ENCODE peak calls at places on chromosomes 4 and X, in four cellular contexts. One of them, this sample, is unnamed.

GRCh38 chr4:73523126-73523525 is 41.6 kb downstream of the AFM start:
- DNase-seq in activated T-helper 1 cell treated with anti-CD3 and anti-CD28 coated beads, Interleukin-2, amount 50 U/mL, for 16 hours: no peak
- DNase-seq in AG09319: no peak
- DNase-seq in A172: no peak
- DNase-seq in this sample: no peak

GRCh38 chrX:8042304-8042703 is 115.1 kb upstream of the PNPLA4 start:
- DNase-seq in activated T-helper 1 cell treated with anti-CD3 and anti-CD28 coated beads, Interleukin-2, amount 50 U/mL, for 16 hours: no peak
- DNase-seq in AG09319: no peak
- DNase-seq in A172: no peak
- DNase-seq in this sample: no peak

GRCh38 chr4:11408569-11408968 is 20.1 kb downstream of the HS3ST1 start:
- DNase-seq in activated T-helper 1 cell treated with anti-CD3 and anti-CD28 coated beads, Interleukin-2, amount 50 U/mL, for 16 hours: no peak
- DNase-seq in AG09319: no peak
- DNase-seq in A172: no peak
- DNase-seq in this sample: no peak

GRCh38 chrX:19673334-19674040 is 158.2 kb upstream of the MAP3K15 start:
- DNase-seq in activated T-helper 1 cell treated with anti-CD3 and anti-CD28 coated beads, Interleukin-2, amount 50 U/mL, for 16 hours: no peak
- DNase-seq in AG09319: peak
- DNase-seq in A172: peak
- DNase-seq in this sample: peak

GRCh38 chr4:152983221-152983620 is 47.1 kb downstream of the FHDC1 start:
- DNase-seq in activated T-helper 1 cell treated with anti-CD3 and anti-CD28 coated beads, Interleukin-2, amount 50 U/mL, for 16 hours: no peak
- DNase-seq in AG09319: no peak
- DNase-seq in A172: peak
- DNase-seq in this sample: peak

GRCh38 chr4:24801136-24801855 is 5.9 kb downstream of the SOD3 start:
- DNase-seq in activated T-helper 1 cell treated with anti-CD3 and anti-CD28 coated beads, Interleukin-2, amount 50 U/mL, for 16 hours: no peak
- DNase-seq in AG09319: no peak
- DNase-seq in A172: no peak
- DNase-seq in this sample: no peak

GRCh38 chr4:174864031-174864430 is 35.0 kb upstream of the GLRA3 start:
- DNase-seq in activated T-helper 1 cell treated with anti-CD3 and anti-CD28 coated beads, Interleukin-2, amount 50 U/mL, for 16 hours: no peak
- DNase-seq in AG09319: no peak
- DNase-seq in A172: no peak
- DNase-seq in this sample: no peak

GRCh38 chr4:176011523-176011922 is 54.1 kb upstream of the WDR17 start:
- DNase-seq in activated T-helper 1 cell treated with anti-CD3 and anti-CD28 coated beads, Interleukin-2, amount 50 U/mL, for 16 hours: no peak
- DNase-seq in AG09319: no peak
- DNase-seq in A172: no peak
- DNase-seq in this sample: no peak

GRCh38 chr4:81207793-81208192 is 7.2 kb downstream of the PRKG2 start:
- DNase-seq in activated T-helper 1 cell treated with anti-CD3 and anti-CD28 coated beads, Interleukin-2, amount 50 U/mL, for 16 hours: no peak
- DNase-seq in AG09319: peak
- DNase-seq in A172: peak
- DNase-seq in this sample: no peak

GRCh38 chrX:110755611-110756010 is 40.0 kb downstream of the CHRDL1 start:
- DNase-seq in activated T-helper 1 cell treated with anti-CD3 and anti-CD28 coated beads, Interleukin-2, amount 50 U/mL, for 16 hours: no peak
- DNase-seq in AG09319: no peak
- DNase-seq in A172: no peak
- DNase-seq in this sample: peak

GRCh38 chr4:139208404-139208945 is 31.5 kb upstream of the ELF2 start:
- DNase-seq in activated T-helper 1 cell treated with anti-CD3 and anti-CD28 coated beads, Interleukin-2, amount 50 U/mL, for 16 hours: no peak
- DNase-seq in AG09319: peak
- DNase-seq in A172: no peak
- DNase-seq in this sample: no peak

GRCh38 chrX:130145123-130145522 is 20.5 kb downstream of the AIFM1 start:
- DNase-seq in activated T-helper 1 cell treated with anti-CD3 and anti-CD28 coated beads, Interleukin-2, amount 50 U/mL, for 16 hours: no peak
- DNase-seq in AG09319: no peak
- DNase-seq in A172: no peak
- DNase-seq in this sample: no peak

GRCh38 chr4:184099541-184099966 is 118.1 kb downstream of the ENPP6 start:
- DNase-seq in activated T-helper 1 cell treated with anti-CD3 and anti-CD28 coated beads, Interleukin-2, amount 50 U/mL, for 16 hours: no peak
- DNase-seq in AG09319: no peak
- DNase-seq in A172: no peak
- DNase-seq in this sample: no peak

GRCh38 chr4:86035688-86036087 is 324.2 kb downstream of the MAPK10 start:
- DNase-seq in activated T-helper 1 cell treated with anti-CD3 and anti-CD28 coated beads, Interleukin-2, amount 50 U/mL, for 16 hours: no peak
- DNase-seq in AG09319: no peak
- DNase-seq in A172: no peak
- DNase-seq in this sample: no peak

GRCh38 chr4:37453004-37453360 is 208.4 kb downstream of the NWD2 start:
- DNase-seq in activated T-helper 1 cell treated with anti-CD3 and anti-CD28 coated beads, Interleukin-2, amount 50 U/mL, for 16 hours: no peak
- DNase-seq in AG09319: no peak
- DNase-seq in A172: peak
- DNase-seq in this sample: peak

GRCh38 chr4:56410247-56410646 is 23.0 kb upstream of the AASDH start:
- DNase-seq in activated T-helper 1 cell treated with anti-CD3 and anti-CD28 coated beads, Interleukin-2, amount 50 U/mL, for 16 hours: no peak
- DNase-seq in AG09319: peak
- DNase-seq in A172: peak
- DNase-seq in this sample: peak

GRCh38 chr4:113591982-113592381 is 169.6 kb downstream of the CAMK2D start:
- DNase-seq in activated T-helper 1 cell treated with anti-CD3 and anti-CD28 coated beads, Interleukin-2, amount 50 U/mL, for 16 hours: no peak
- DNase-seq in AG09319: no peak
- DNase-seq in A172: no peak
- DNase-seq in this sample: no peak

GRCh38 chr4:30722092-30722915 is 2.1 kb downstream of the PCDH7 start:
- DNase-seq in activated T-helper 1 cell treated with anti-CD3 and anti-CD28 coated beads, Interleukin-2, amount 50 U/mL, for 16 hours: no peak
- DNase-seq in AG09319: no peak
- DNase-seq in A172: no peak
- DNase-seq in this sample: no peak

GRCh38 chrX:83008415-83008814 is 499.7 kb upstream of the POU3F4 start:
- DNase-seq in activated T-helper 1 cell treated with anti-CD3 and anti-CD28 coated beads, Interleukin-2, amount 50 U/mL, for 16 hours: no peak
- DNase-seq in AG09319: no peak
- DNase-seq in A172: no peak
- DNase-seq in this sample: no peak

GRCh38 chrX:153643431-153644351 is 3.3 kb upstream of the DUSP9 start:
- DNase-seq in activated T-helper 1 cell treated with anti-CD3 and anti-CD28 coated beads, Interleukin-2, amount 50 U/mL, for 16 hours: no peak
- DNase-seq in AG09319: no peak
- DNase-seq in A172: no peak
- DNase-seq in this sample: no peak

GRCh38 chr4:147975325-147975724 is 243.4 kb downstream of the ARHGAP10 start:
- DNase-seq in activated T-helper 1 cell treated with anti-CD3 and anti-CD28 coated beads, Interleukin-2, amount 50 U/mL, for 16 hours: no peak
- DNase-seq in AG09319: peak
- DNase-seq in A172: no peak
- DNase-seq in this sample: no peak

GRCh38 chr4:147786031-147786430 is 54.1 kb downstream of the ARHGAP10 start:
- DNase-seq in activated T-helper 1 cell treated with anti-CD3 and anti-CD28 coated beads, Interleukin-2, amount 50 U/mL, for 16 hours: no peak
- DNase-seq in AG09319: no peak
- DNase-seq in A172: no peak
- DNase-seq in this sample: no peak

GRCh38 chr4:133424611-133425010 is 275.5 kb downstream of the PCDH10 start:
- DNase-seq in activated T-helper 1 cell treated with anti-CD3 and anti-CD28 coated beads, Interleukin-2, amount 50 U/mL, for 16 hours: no peak
- DNase-seq in AG09319: no peak
- DNase-seq in A172: no peak
- DNase-seq in this sample: no peak

GRCh38 chr4:76194325-76194724 is 19.3 kb downstream of the SCARB2 start:
- DNase-seq in activated T-helper 1 cell treated with anti-CD3 and anti-CD28 coated beads, Interleukin-2, amount 50 U/mL, for 16 hours: no peak
- DNase-seq in AG09319: peak
- DNase-seq in A172: peak
- DNase-seq in this sample: peak

GRCh38 chr4:129064717-129065116 is 28.6 kb downstream of the SCLT1 start:
- DNase-seq in activated T-helper 1 cell treated with anti-CD3 and anti-CD28 coated beads, Interleukin-2, amount 50 U/mL, for 16 hours: no peak
- DNase-seq in AG09319: peak
- DNase-seq in A172: no peak
- DNase-seq in this sample: no peak

GRCh38 chr4:84952004-84952403 is 14.5 kb downstream of the WDFY3 start:
- DNase-seq in activated T-helper 1 cell treated with anti-CD3 and anti-CD28 coated beads, Interleukin-2, amount 50 U/mL, for 16 hours: no peak
- DNase-seq in AG09319: no peak
- DNase-seq in A172: peak
- DNase-seq in this sample: peak

This sample was measured in RCC 7860.